ENCODE peak calls at places on chromosomes 1 and 21, in six cellular contexts. T is heart right ventricle, U is tibial artery, G is pancreas, Y is sigmoid colon, L is tibial nerve. M is an unnamed sample. For H3K27me3, the result is how much of the 10 kb centered on the place peaks cover.

GRCh38 chr1:217482356-217483102 is 148.4 kb downstream of the GPATCH2 start:
- DNase-seq in T (no peak), U (no peak), Y (no peak), G (no peak), L (no peak), M (no peak)

GRCh38 chr1:106600626-106601025 is 455.8 kb upstream of the PRMT6 start:
- DNase-seq in G (no peak), Y (no peak), T (no peak), U (no peak), L (no peak), M (no peak)

GRCh38 chr1:17198476-17199258 is 6.3 kb upstream of the PADI1 start:
- DNase-seq in L (no peak), G (no peak), Y (peak), T (no peak), U (peak), M (no peak)

GRCh38 chr1:59107516-59107915 is 189.4 kb upstream of the FGGY start:
- DNase-seq in T (peak), U (peak), Y (peak), L (peak), G (no peak), M (no peak)

GRCh38 chr1:28199328-28200233 is 23.1 kb upstream of the PTAFR start:
- DNase-seq in Y (no peak), L (no peak), U (no peak), T (no peak), G (no peak), M (no peak)

GRCh38 chr1:164754088-164754600 is 195.2 kb downstream of the PBX1 start:
- DNase-seq in G (no peak), L (no peak), U (peak), Y (peak), T (peak), M (no peak)

GRCh38 chr21:39518845-39519205 is 67.1 kb downstream of the SH3BGR start:
- DNase-seq in G (no peak), Y (no peak), U (no peak), L (no peak), T (no peak), M (no peak)

GRCh38 chr1:221809101-221810029 is 67.5 kb upstream of the DUSP10 start:
- DNase-seq in L (no peak), Y (no peak), T (no peak), U (no peak), G (no peak), M (no peak)

GRCh38 chr1:244291171-244291866 is 160.4 kb downstream of the ADSS2 start:
- DNase-seq in T (no peak), Y (no peak), G (no peak), U (no peak), L (no peak), M (no peak)

GRCh38 chr1:232474821-232475220 is 155.1 kb downstream of the SIPA1L2 start:
- DNase-seq in U (no peak), T (no peak), G (no peak), Y (no peak), L (no peak), M (no peak)

GRCh38 chr1:206049293-206049692 is 3.7 kb upstream of the RHEX start:
- DNase-seq in U (no peak), G (no peak), T (no peak), Y (no peak), L (no peak), M (no peak)

GRCh38 chr1:157695417-157695816 is 5.2 kb downstream of the FCRL3 start:
- DNase-seq in T (no peak), Y (no peak), U (no peak), G (no peak), L (no peak), M (no peak)

GRCh38 chr1:41435570-41436178 is 48.8 kb downstream of the EDN2 start:
- DNase-seq in L (no peak), T (no peak), U (no peak), Y (no peak), G (no peak), M (no peak)

GRCh38 chr1:193366764-193367507 is 180.5 kb upstream of the B3GALT2 start:
- DNase-seq in L (no peak), U (no peak), G (no peak), T (no peak), Y (no peak), M (no peak)

GRCh38 chr1:179824265-179824664 is 53.3 kb downstream of the TOR1AIP2 start:
- DNase-seq in T (no peak), L (no peak), Y (peak), G (no peak), U (peak), M (no peak)

GRCh38 chr1:200684015-200684414 is 14.3 kb upstream of the DDX59 start:
- DNase-seq in Y (no peak), L (no peak), U (no peak), G (no peak), T (no peak), M (no peak)

GRCh38 chr21:20030390-20030789 is 967.8 kb upstream of the NCAM2 start:
- DNase-seq in T (no peak), Y (no peak), U (no peak), L (no peak), G (no peak), M (no peak)

GRCh38 chr1:50605186-50605875 is 182.1 kb upstream of the DMRTA2 start:
- DNase-seq in T (no peak), L (no peak), G (no peak), U (no peak), Y (no peak), M (no peak)

GRCh38 chr1:234175363-234175762 is 197.9 kb upstream of the COA6 start:
- DNase-seq in T (no peak), Y (no peak), L (no peak), U (no peak), G (no peak), M (no peak)

GRCh38 chr21:41604583-41605041 is 96.7 kb upstream of the TMPRSS2 start:
- DNase-seq in G (no peak), Y (peak), U (no peak), T (no peak), L (no peak), M (no peak)

GRCh38 chr1:241253491-241253890 is 103.5 kb downstream of the RGS7 start:
- DNase-seq in T (no peak), Y (no peak), L (no peak), U (no peak), G (no peak), M (no peak)

GRCh38 chr1:113995382-113995781 is 16.1 kb downstream of the OLFML3 start:
- DNase-seq in L (no peak), G (no peak), Y (no peak), T (no peak), U (no peak), M (no peak)

GRCh38 chr1:22074803-22075202 is 22.3 kb downstream of the CDC42 start:
- DNase-seq in G (no peak), T (no peak), U (no peak), L (no peak), Y (no peak), M (no peak)

DNA sequence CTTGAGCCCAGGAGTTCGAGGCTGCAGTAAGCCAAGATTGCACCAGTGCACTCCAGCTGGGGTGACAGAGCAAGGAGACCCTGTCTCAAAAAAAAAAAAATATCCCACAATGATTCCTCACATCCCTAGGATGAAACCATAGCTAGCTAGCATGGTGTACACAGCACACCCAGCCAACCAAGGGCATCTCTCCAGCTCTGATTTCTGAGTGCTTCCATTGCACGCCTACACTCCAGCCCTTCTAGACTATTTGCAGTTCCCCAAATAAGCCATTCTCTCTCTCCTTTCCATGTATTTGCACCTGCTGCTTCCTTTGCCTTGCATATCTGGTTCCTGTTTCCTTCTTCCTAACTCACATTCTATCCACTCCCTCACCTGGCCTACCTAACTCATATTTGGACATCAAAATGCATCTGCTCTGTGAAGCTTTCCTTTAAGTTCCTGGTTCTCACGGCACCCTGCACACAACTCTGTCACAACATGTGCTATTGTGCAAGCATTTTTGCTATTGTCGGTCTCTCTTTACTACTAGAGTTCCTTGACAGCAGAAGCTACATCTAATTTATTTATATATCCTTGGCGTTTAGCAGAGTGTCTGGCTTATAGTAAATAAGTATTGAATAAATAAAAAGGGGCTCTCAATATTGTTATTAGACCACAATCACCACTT is 2.4 kb upstream of the ELAPOR1 start:
- DNase-seq in U (no peak), T (no peak), G (no peak), Y (no peak), L (no peak), M (no peak)
- H3K4me3 ChIP-seq in U (no peak), T (no peak), G (no peak), Y (no peak), L (no peak), M (no peak)

DNA sequence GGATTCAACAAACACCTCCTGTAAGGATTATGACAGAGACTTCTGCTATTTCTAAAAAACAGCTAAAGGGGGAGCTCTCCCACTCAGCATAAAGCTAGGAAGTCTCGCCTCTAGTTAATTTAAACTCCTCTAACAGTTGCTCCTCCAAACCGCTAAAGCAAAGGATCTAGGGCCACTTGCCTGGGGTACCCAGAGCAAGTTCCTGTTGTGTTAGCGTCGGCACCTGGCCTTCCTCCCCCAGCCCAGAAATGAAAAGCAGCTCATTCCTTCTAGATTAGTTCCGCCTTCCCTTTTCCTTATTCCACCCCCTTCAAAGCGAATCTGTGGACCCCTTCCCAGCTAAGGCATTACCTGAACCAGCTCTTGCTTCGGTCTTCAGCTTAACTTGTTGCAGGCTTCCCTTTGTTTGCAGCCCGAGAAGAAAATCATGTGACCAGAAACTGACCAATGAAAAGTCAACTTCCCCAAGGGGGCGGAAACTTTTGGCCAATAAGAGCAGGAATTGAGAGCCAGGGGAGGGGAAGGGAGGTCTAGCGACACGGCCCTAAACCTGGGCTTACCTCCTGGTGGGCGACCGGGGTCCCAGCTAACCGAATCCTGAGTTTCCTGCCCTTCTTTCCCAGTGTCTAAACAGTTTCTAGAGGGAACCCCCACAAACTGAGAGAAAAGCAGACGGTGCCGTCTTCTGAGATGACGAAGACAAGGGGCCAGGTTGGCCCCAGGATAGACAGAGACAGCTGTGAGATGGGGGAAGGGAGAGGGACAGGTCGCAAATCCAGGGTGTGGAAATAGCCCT is at the start of gene PBXIP1:
- DNase-seq in U (peak), Y (peak), T (peak), L (peak), G (no peak), M (peak)
- TF ChIP-seq CTCF in U (peak), Y (no peak), T (peak), L (no peak), G (no peak), M (no peak)

GRCh38 chr1:171902527-171902926 is 61.2 kb downstream of the DNM3 start:
- DNase-seq in T (no peak), L (no peak), G (no peak), U (no peak), Y (no peak), M (no peak)
- H3K27me3 ChIP-seq in T (under half), L (under half), G (under half), U (under half), Y (under half), M (under half)

GRCh38 chr1:177973585-177973984 is 3.7 kb upstream of the SEC16B start:
- DNase-seq in G (no peak), Y (no peak), T (no peak), L (no peak), U (no peak), M (no peak)

GRCh38 chr1:177969109-177969508 is 749 bp downstream of the SEC16B start:
- DNase-seq in Y (no peak), G (peak), L (no peak), U (no peak), T (no peak), M (no peak)

GRCh38 chr1:177964336-177964735 is 5.5 kb downstream of the SEC16B start:
- DNase-seq in T (no peak), U (no peak), G (no peak), L (no peak), Y (no peak), M (no peak)

GRCh38 chr1:177966199-177966598 is 3.7 kb downstream of the SEC16B start:
- DNase-seq in U (no peak), L (no peak), T (no peak), G (no peak), Y (no peak), M (no peak)

DNA sequence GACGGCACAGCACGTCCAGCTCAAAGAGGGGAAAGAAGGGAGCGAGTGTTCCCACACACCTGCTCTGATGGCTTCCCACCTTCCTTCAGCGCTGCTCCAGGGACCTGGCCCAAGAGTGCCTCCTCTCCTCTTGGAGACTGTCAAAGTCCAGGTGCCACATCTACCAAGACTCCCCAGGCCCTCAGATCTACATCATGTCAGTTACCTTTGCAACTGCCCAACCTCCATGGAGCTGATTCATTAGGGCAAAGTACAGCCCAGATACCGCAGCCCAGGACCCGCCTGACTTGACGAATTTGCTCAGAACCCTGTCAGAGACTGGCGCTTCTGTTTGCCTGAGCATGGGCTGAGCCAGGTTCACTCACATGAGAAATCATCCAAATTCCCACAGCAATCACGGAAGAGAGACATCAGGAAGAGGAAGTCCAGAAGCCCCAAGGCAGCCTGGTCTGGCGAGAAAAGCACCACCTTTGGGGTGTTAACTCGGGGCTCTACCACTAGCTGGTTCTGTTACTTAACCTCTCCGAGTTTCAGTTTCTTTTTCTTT is at the start of gene SEC16B:
- DNase-seq in T (no peak), L (no peak), U (no peak), G (peak), Y (no peak), M (no peak)
- H3K4me3 ChIP-seq in T (no peak), L (no peak), U (no peak), G (peak), Y (no peak), M (no peak)

DNA sequence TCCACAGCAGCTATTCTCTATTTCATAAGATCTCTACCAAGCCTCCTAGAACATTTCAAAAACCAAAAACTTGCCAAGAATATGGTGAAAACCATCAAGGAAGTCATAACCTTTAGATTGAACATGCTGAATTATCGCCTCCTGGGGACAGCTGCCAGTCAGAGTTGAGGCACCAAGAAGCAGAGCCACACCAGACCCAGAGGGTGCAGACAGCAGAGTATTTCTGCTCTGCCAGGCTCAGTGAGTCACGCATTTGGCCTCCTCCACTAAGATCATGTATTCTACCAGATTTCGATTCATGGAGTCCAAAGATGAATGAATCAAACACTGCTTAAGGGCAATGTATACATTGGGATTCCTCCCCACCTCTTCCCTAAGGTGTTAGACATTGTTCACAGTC is 2.1 kb downstream of the F3 start:
- DNase-seq in G (no peak), U (peak), L (no peak), Y (no peak), T (peak), M (no peak)
- TF ChIP-seq CTCF in G (no peak), U (no peak), L (no peak), Y (no peak), T (no peak), M (no peak)

M was measured in lung.